ENCODE peak calls at places on chromosomes 5 and 9, in five cellular contexts. One of them, this sample, is unnamed.

GRCh38 chr9:127215266-127216209 is 49.0 kb upstream of the GARNL3 start:
- DNase-seq in left lung: no peak
- DNase-seq in cerebellar cortex: no peak
- DNase-seq in nucleus accumbens: no peak
- DNase-seq in posterior cingulate gyrus: no peak
- DNase-seq in this sample: no peak

GRCh38 chr5:1017691-1018455 is 9.3 kb downstream of the NKD2 start:
- DNase-seq in left lung: peak; percentile 76
- DNase-seq in cerebellar cortex: no peak
- DNase-seq in nucleus accumbens: no peak
- DNase-seq in posterior cingulate gyrus: no peak
- DNase-seq in this sample: no peak

GRCh38 chr9:109355564-109356297 is 34.9 kb upstream of the EPB41L4B start:
- DNase-seq in left lung: no peak
- DNase-seq in cerebellar cortex: no peak
- DNase-seq in nucleus accumbens: no peak
- DNase-seq in posterior cingulate gyrus: no peak
- DNase-seq in this sample: no peak

GRCh38 chr5:140372971-140373487 is 13.0 kb downstream of the SLC4A9 start:
- DNase-seq in left lung: no peak
- DNase-seq in cerebellar cortex: peak; percentile 82
- DNase-seq in nucleus accumbens: no peak
- DNase-seq in posterior cingulate gyrus: peak; percentile 64
- DNase-seq in this sample: peak; percentile 49

GRCh38 chr9:98182069-98182820 is 10.2 kb downstream of the CORO2A start:
- DNase-seq in left lung: no peak
- DNase-seq in cerebellar cortex: no peak
- DNase-seq in nucleus accumbens: no peak
- DNase-seq in posterior cingulate gyrus: no peak
- DNase-seq in this sample: no peak

GRCh38 chr9:9747787-9748186 is 865.0 kb downstream of the PTPRD start:
- DNase-seq in left lung: no peak
- DNase-seq in cerebellar cortex: no peak
- DNase-seq in nucleus accumbens: no peak
- DNase-seq in posterior cingulate gyrus: no peak
- DNase-seq in this sample: no peak

GRCh38 chr9:69085523-69086283 is 50.2 kb downstream of the FXN start:
- DNase-seq in left lung: no peak
- DNase-seq in cerebellar cortex: no peak
- DNase-seq in nucleus accumbens: no peak
- DNase-seq in posterior cingulate gyrus: no peak
- DNase-seq in this sample: no peak

GRCh38 chr9:134987376-134987775 is 69.7 kb upstream of the FCN1 start:
- DNase-seq in left lung: no peak
- DNase-seq in cerebellar cortex: no peak
- DNase-seq in nucleus accumbens: no peak
- DNase-seq in posterior cingulate gyrus: no peak
- DNase-seq in this sample: no peak

GRCh38 chr9:20243866-20244647 is 378.2 kb downstream of the MLLT3 start:
- DNase-seq in left lung: no peak
- DNase-seq in cerebellar cortex: no peak
- DNase-seq in nucleus accumbens: no peak
- DNase-seq in posterior cingulate gyrus: no peak
- DNase-seq in this sample: no peak

GRCh38 chr9:35914307-35914807 is 5.1 kb downstream of the SPAAR start:
- DNase-seq in left lung: no peak
- DNase-seq in cerebellar cortex: peak; percentile 33
- DNase-seq in nucleus accumbens: no peak
- DNase-seq in posterior cingulate gyrus: no peak
- DNase-seq in this sample: no peak

GRCh38 chr5:140718266-140718592 is 18.0 kb downstream of the ZMAT2 start:
- DNase-seq in left lung: no peak
- DNase-seq in cerebellar cortex: no peak
- DNase-seq in nucleus accumbens: no peak
- DNase-seq in posterior cingulate gyrus: no peak
- DNase-seq in this sample: no peak

GRCh38 chr9:133258061-133259015 is 16.7 kb downstream of the ABO start:
- DNase-seq in left lung: no peak
- DNase-seq in cerebellar cortex: no peak
- DNase-seq in nucleus accumbens: no peak
- DNase-seq in posterior cingulate gyrus: no peak
- DNase-seq in this sample: no peak

GRCh38 chr9:126666155-126666803 is 52.6 kb downstream of the LMX1B start:
- DNase-seq in left lung: no peak
- DNase-seq in cerebellar cortex: no peak
- DNase-seq in nucleus accumbens: no peak
- DNase-seq in posterior cingulate gyrus: no peak
- DNase-seq in this sample: no peak

GRCh38 chr5:164203581-164204225 is 698.3 kb downstream of the MAT2B start:
- DNase-seq in left lung: no peak
- DNase-seq in cerebellar cortex: no peak
- DNase-seq in nucleus accumbens: no peak
- DNase-seq in posterior cingulate gyrus: no peak
- DNase-seq in this sample: no peak

GRCh38 chr5:147763791-147764525 is 18.6 kb downstream of the JAKMIP2 start:
- DNase-seq in left lung: no peak
- DNase-seq in cerebellar cortex: no peak
- DNase-seq in nucleus accumbens: no peak
- DNase-seq in posterior cingulate gyrus: no peak
- DNase-seq in this sample: no peak

GRCh38 chr9:136618578-136619547 is 43.9 kb upstream of the EGFL7 start:
- DNase-seq in left lung: peak; percentile 90
- DNase-seq in cerebellar cortex: no peak
- DNase-seq in nucleus accumbens: no peak
- DNase-seq in posterior cingulate gyrus: no peak
- DNase-seq in this sample: no peak

GRCh38 chr5:57887851-57888621 is 405.4 kb upstream of the ACTBL2 start:
- DNase-seq in left lung: no peak
- DNase-seq in cerebellar cortex: peak; percentile 29
- DNase-seq in nucleus accumbens: no peak
- DNase-seq in posterior cingulate gyrus: no peak
- DNase-seq in this sample: no peak

GRCh38 chr9:71665247-71665646 is 103.1 kb downstream of the CEMIP2 start:
- DNase-seq in left lung: no peak
- DNase-seq in cerebellar cortex: no peak
- DNase-seq in nucleus accumbens: no peak
- DNase-seq in posterior cingulate gyrus: no peak
- DNase-seq in this sample: no peak

GRCh38 chr9:124752967-124753366 is 18.1 kb downstream of the NR6A1 start:
- DNase-seq in left lung: no peak
- DNase-seq in cerebellar cortex: no peak
- DNase-seq in nucleus accumbens: no peak
- DNase-seq in posterior cingulate gyrus: no peak
- DNase-seq in this sample: no peak

GRCh38 chr9:109467936-109468335 is 30.2 kb downstream of the PTPN3 start:
- DNase-seq in left lung: no peak
- DNase-seq in cerebellar cortex: no peak
- DNase-seq in nucleus accumbens: no peak
- DNase-seq in posterior cingulate gyrus: no peak
- DNase-seq in this sample: no peak

GRCh38 chr9:95116820-95117204 is 200.7 kb downstream of the FANCC start:
- DNase-seq in left lung: no peak
- DNase-seq in cerebellar cortex: no peak
- DNase-seq in nucleus accumbens: no peak
- DNase-seq in posterior cingulate gyrus: no peak
- DNase-seq in this sample: no peak

GRCh38 chr5:170986598-170986997 is 124.8 kb downstream of the RANBP17 start:
- DNase-seq in left lung: no peak
- DNase-seq in cerebellar cortex: peak; percentile 55
- DNase-seq in nucleus accumbens: no peak
- DNase-seq in posterior cingulate gyrus: no peak
- DNase-seq in this sample: peak; percentile 52

GRCh38 chr9:18890372-18890771 is 142.6 kb downstream of the SAXO1 start:
- DNase-seq in left lung: no peak
- DNase-seq in cerebellar cortex: no peak
- DNase-seq in nucleus accumbens: no peak
- DNase-seq in posterior cingulate gyrus: no peak
- DNase-seq in this sample: no peak